ENCODE peak calls at places on chromosomes 16 and 17, in nine cellular contexts. F is OCI-LY7, C is SK-N-SH, Y is MM.1S, B is neural progenitor cell, X is hepatocyte, M is GM23338, N is HCT116, A is GM23248. I is an unnamed sample. For H3K4me1, the result is how much of the 10 kb centered on the place peaks cover.

GRCh38 chr17:740240-741055 is 8.1 kb downstream of the TLCD3A start:
- DNase-seq in X (no peak), M (no peak), C (no peak), B (no peak), A (no peak), N (no peak), F (no peak), Y (no peak), I (no peak)

GRCh38 chr17:20085283-20085875 is 76.2 kb downstream of the SPECC1 start:
- DNase-seq in X (no peak), A (no peak), Y (no peak), C (no peak), B (peak), F (no peak), M (no peak), N (no peak), I (no peak)

GRCh38 chr17:1709403-1709891 is 730 bp downstream of the TLCD2 start:
- DNase-seq in X (peak), A (peak), M (peak), B (peak), N (no peak), F (no peak), Y (no peak), C (peak), I (no peak)

GRCh38 chr17:65389426-65389825 is 172.0 kb downstream of the AXIN2 start:
- DNase-seq in F (no peak), A (peak), X (no peak), N (no peak), B (no peak), Y (no peak), M (no peak), C (no peak), I (peak)

GRCh38 chr16:1413684-1414531 is 596 bp downstream of the UNKL start:
- DNase-seq in C (peak), A (peak), Y (peak), B (peak), N (peak), M (peak), F (peak), X (peak), I (peak)

GRCh38 chr17:50613007-50613406 is 21.7 kb upstream of the ABCC3 start:
- DNase-seq in Y (no peak), N (no peak), M (no peak), A (peak), B (no peak), X (no peak), F (no peak), C (no peak), I (peak)

GRCh38 chr17:39923230-39923629 is 4.2 kb downstream of the ORMDL3 start:
- DNase-seq in M (no peak), F (no peak), Y (no peak), B (no peak), N (no peak), X (peak), A (no peak), C (no peak), I (no peak)

GRCh38 chr17:19263621-19264010 is 26.4 kb downstream of the EPN2 start:
- DNase-seq in M (no peak), A (peak), X (no peak), F (no peak), Y (no peak), N (no peak), C (no peak), B (no peak), I (peak)

GRCh38 chr16:54412777-54413455 is 126.3 kb upstream of the IRX3 start:
- DNase-seq in B (no peak), Y (no peak), C (no peak), F (no peak), M (no peak), N (no peak), X (no peak), A (no peak), I (no peak)

GRCh38 chr17:10125761-10126553 is 72.4 kb downstream of the GAS7 start:
- DNase-seq in Y (no peak), N (no peak), F (no peak), X (peak), A (peak), M (no peak), B (peak), C (no peak), I (no peak)

GRCh38 chr17:5516060-5516792 is 29.9 kb downstream of the MIS12 start:
- DNase-seq in Y (no peak), B (no peak), X (peak), N (peak), C (no peak), A (peak), F (no peak), M (no peak), I (peak)

GRCh38 chr17:51528116-51528515 is 267.8 kb downstream of the UTP18 start:
- DNase-seq in C (no peak), M (no peak), X (no peak), Y (no peak), A (no peak), B (no peak), F (no peak), N (no peak), I (no peak)

GRCh38 chr16:80107900-80108299 is 432.9 kb upstream of the DYNLRB2 start:
- DNase-seq in F (no peak), C (no peak), A (peak), X (no peak), M (no peak), N (no peak), B (no peak), Y (no peak), I (peak)

GRCh38 chr16:55955439-55955838 is 80.3 kb upstream of the CES5A start:
- DNase-seq in B (no peak), N (no peak), M (no peak), C (no peak), A (no peak), F (no peak), Y (no peak), X (no peak), I (no peak)

GRCh38 chr17:28467456-28468025 is 5.9 kb upstream of the SLC13A2 start:
- DNase-seq in F (no peak), A (peak), Y (no peak), X (no peak), B (no peak), N (no peak), C (no peak), M (no peak), I (no peak)

GRCh38 chr17:19332371-19333131 is 30.0 kb downstream of the B9D1 start:
- DNase-seq in M (no peak), F (no peak), X (no peak), N (no peak), A (no peak), B (no peak), C (peak), Y (no peak), I (no peak)

GRCh38 chr17:81160306-81160705 is 5.0 kb upstream of the PVALEF start:
- DNase-seq in M (no peak), C (no peak), A (no peak), X (no peak), N (no peak), F (no peak), B (no peak), Y (no peak), I (no peak)

GRCh38 chr17:34644941-34645550 is 65.7 kb downstream of the TMEM132E start:
- DNase-seq in B (no peak), A (no peak), F (no peak), M (no peak), N (no peak), C (no peak), Y (no peak), X (no peak), I (no peak)

GRCh38 chr16:11020792-11021440 is 76.6 kb downstream of the CLEC16A start:
- DNase-seq in B (no peak), A (peak), C (peak), X (no peak), N (no peak), M (no peak), F (no peak), Y (no peak), I (no peak)

GRCh38 chr16:2190002-2190658 is 6.3 kb downstream of the CASKIN1 start:
- DNase-seq in B (no peak), Y (no peak), A (no peak), M (no peak), N (no peak), X (no peak), F (no peak), C (no peak), I (no peak)

GRCh38 chr17:12765544-12765943 is 23.8 kb upstream of the ARHGAP44 start:
- DNase-seq in C (no peak), B (no peak), M (no peak), N (no peak), F (no peak), A (peak), X (peak), Y (no peak), I (peak)

GRCh38 chr17:81408049-81408448 is 12.8 kb downstream of the BAHCC1 start:
- DNase-seq in C (no peak), X (no peak), Y (no peak), M (no peak), N (no peak), F (no peak), B (no peak), A (no peak), I (no peak)

GRCh38 chr16:20897897-20898296 is 2.3 kb downstream of the DCUN1D3 start:
- DNase-seq in X (peak), Y (no peak), N (no peak), M (peak), F (no peak), B (no peak), C (no peak), A (no peak), I (no peak)

GRCh38 chr16:58733248-58733670 is 857 bp downstream of the GOT2 start:
- DNase-seq in M (peak), X (no peak), B (no peak), N (no peak), Y (no peak), A (peak), F (peak), C (peak), I (no peak)

GRCh38 chr16:62967606-62968005 is 931.4 kb upstream of the CDH8 start:
- DNase-seq in B (no peak), N (no peak), Y (no peak), X (no peak), M (no peak), F (no peak), A (no peak), C (no peak), I (no peak)

GRCh38 chr17:38636054-38636453 is 30.3 kb upstream of the SRCIN1 start:
- DNase-seq in C (no peak), Y (no peak), A (no peak), B (peak), X (no peak), F (no peak), M (peak), N (no peak), I (no peak)

GRCh38 chr16:87076950-87077749 is 240.0 kb downstream of the C16orf95 start:
- DNase-seq in C (peak), M (peak), B (peak), F (peak), A (peak), N (peak), X (peak), Y (peak), I (peak)

GRCh38 chr16:29876186-29876577 is 13.2 kb upstream of the CDIPT start:
- DNase-seq in X (no peak), F (no peak), M (peak), N (no peak), B (peak), A (no peak), Y (no peak), C (no peak), I (no peak)

GRCh38 chr17:55384833-55385232 is 36.8 kb downstream of the MMD start:
- DNase-seq in X (no peak), F (no peak), A (peak), C (no peak), N (no peak), M (no peak), B (no peak), Y (no peak), I (no peak)

GRCh38 chr17:57984936-57985674 is 2.9 kb downstream of the VEZF1 start:
- DNase-seq in X (no peak), Y (no peak), M (no peak), N (no peak), B (no peak), F (no peak), C (no peak), A (peak), I (no peak)

GRCh38 chr17:57982452-57983170 is 5.4 kb downstream of the VEZF1 start:
- DNase-seq in C (no peak), Y (no peak), A (no peak), M (no peak), B (no peak), X (no peak), F (no peak), N (no peak), I (no peak)

GRCh38 chr17:57983446-57983845 is 4.6 kb downstream of the VEZF1 start:
- DNase-seq in F (no peak), C (no peak), N (no peak), B (no peak), A (no peak), M (no peak), X (no peak), Y (no peak), I (no peak)

GRCh38 chr17:57985675-57985974 is 2.4 kb downstream of the VEZF1 start:
- DNase-seq in Y (no peak), B (no peak), C (peak), A (peak), M (no peak), X (no peak), N (no peak), F (no peak), I (peak)

DNA sequence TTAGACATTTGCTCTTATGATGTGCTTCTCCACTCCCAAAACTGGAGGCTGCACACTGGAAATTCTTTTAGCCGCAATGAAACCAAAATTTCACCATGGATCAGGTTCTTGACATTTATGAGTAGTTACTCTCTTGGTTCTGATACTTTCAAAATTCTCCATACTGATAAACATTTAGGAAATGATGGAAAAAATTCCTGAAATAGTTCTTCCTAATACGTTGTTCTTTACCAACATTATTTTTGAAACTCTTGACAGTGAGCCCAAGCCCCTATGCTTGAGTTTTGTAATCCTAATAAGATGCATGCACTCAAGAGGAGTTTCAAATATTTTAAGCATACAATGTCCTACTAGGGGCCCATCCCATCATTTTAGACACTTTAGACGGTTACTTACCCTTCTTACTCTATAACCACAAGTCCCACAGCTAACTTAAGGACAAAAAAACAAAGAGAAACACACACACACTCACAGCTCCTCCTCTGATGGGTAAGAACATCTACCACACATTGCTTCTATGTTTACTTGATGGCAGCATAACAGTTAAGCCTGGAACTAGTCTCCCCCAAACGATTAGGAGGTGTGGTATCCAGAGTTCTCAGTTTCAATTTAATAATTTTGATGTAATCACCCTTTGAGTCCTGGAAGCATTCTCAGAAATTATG is 3.7 kb downstream of the VEZF1 start:
- DNase-seq in F (no peak), X (no peak), Y (no peak), N (no peak), M (no peak), B (no peak), A (no peak), C (no peak), I (no peak)
- H3K4me1 ChIP-seq in F (under half), X (half or more), Y (under half), N (under half), M (under half), B (under half), A (under half), C (half or more), I (under half)

GRCh38 chr17:44053130-44053872 is 13.2 kb downstream of the LSM12 start:
- DNase-seq in X (no peak), M (no peak), C (no peak), F (no peak), N (no peak), A (no peak), Y (no peak), B (no peak), I (no peak)
- TF ChIP-seq EZH2phosphoT487 in X (no peak), M (no peak), C (no peak), F (no peak), N (no peak), A (no peak), Y (no peak), B (no peak), I (no peak)

DNA sequence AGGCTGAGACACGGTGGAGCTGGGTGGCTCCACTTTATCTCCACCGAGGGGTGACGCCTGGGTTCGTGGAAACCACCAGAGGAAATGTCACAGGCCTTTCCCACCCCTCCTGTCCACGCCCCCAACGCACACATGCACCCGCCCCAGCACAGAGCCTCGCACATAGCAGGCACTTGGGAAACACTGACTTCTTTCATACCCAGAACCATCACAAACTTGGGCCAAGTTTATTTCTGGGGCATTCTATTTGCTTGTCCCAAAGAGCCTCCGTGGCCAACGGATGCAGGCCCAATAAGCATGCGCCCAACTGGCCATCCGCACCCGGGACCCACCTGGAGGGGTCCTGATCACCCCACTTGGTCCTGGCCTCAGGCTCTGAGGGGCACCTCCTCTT is 3.3 kb downstream of the BCAR1 start:
- DNase-seq in M (no peak), N (no peak), B (no peak), C (no peak), X (no peak), A (no peak), F (no peak), Y (no peak), I (no peak)
- H3K4me1 ChIP-seq in M (half or more), N (half or more), B (under half), C (half or more), X (half or more), A (half or more), F (under half), Y (under half), I (half or more)

GRCh38 chr16:3652373-3653037 is 2.0 kb upstream of the DNASE1 start:
- DNase-seq in A (no peak), M (no peak), C (peak), Y (no peak), F (no peak), B (no peak), X (no peak), N (no peak), I (no peak)
- TF ChIP-seq EZH2phosphoT487 in A (no peak), M (no peak), C (no peak), Y (no peak), F (no peak), B (no peak), X (no peak), N (no peak), I (no peak)

GRCh38 chr17:57519199-57519598 is 225.9 kb downstream of the CCDC182 start:
- DNase-seq in B (no peak), A (peak), M (no peak), F (no peak), X (peak), C (no peak), N (no peak), Y (no peak), I (peak)
- H3K4me1 ChIP-seq in B (under half), A (under half), M (under half), F (under half), X (half or more), C (under half), N (half or more), Y (under half), I (under half)

GRCh38 chr17:35738519-35739133 is 7.2 kb downstream of the RASL10B start:
- DNase-seq in N (no peak), M (no peak), X (no peak), C (no peak), F (no peak), A (no peak), Y (no peak), B (no peak), I (no peak)
- TF ChIP-seq EZH2phosphoT487 in N (no peak), M (no peak), X (no peak), C (no peak), F (no peak), A (no peak), Y (no peak), B (no peak), I (no peak)

GRCh38 chr16:57405194-57405593 is 627 bp downstream of the CCL17 start:
- DNase-seq in X (no peak), F (no peak), B (no peak), N (no peak), A (peak), M (no peak), C (no peak), Y (no peak), I (no peak)
- H3K4me1 ChIP-seq in X (under half), F (under half), B (under half), N (under half), A (under half), M (under half), C (under half), Y (under half), I (under half)